ENCODE peak calls at places on chromosomes 11 and 22, in six cellular contexts. One of them, this sample, is unnamed. For H3K4me1, the result is how much of the 10 kb centered on the place peaks cover.

GRCh38 chr11:46450846-46451470 is 59.4 kb upstream of the CHRM4 start:
- DNase-seq in sigmoid colon: no peak
- DNase-seq in IMR-90: peak
- DNase-seq in colonic mucosa: no peak
- DNase-seq in PC-9: no peak
- DNase-seq in SJSA1: no peak
- DNase-seq in this sample: no peak

GRCh38 chr11:130418756-130419155 is 9.7 kb downstream of the ADAMTS8 start:
- DNase-seq in PC-9: no peak
- DNase-seq in colonic mucosa: no peak
- DNase-seq in sigmoid colon: no peak
- DNase-seq in IMR-90: peak
- DNase-seq in SJSA1: no peak
- DNase-seq in this sample: no peak

GRCh38 chr11:60948251-60948650 is 3.7 kb downstream of the SLC15A3 start:
- DNase-seq in sigmoid colon: peak
- DNase-seq in PC-9: no peak
- DNase-seq in IMR-90: no peak
- DNase-seq in colonic mucosa: no peak
- DNase-seq in SJSA1: no peak
- DNase-seq in this sample: no peak

GRCh38 chr11:71988050-71988449 is 10.7 kb upstream of the IL18BP start:
- DNase-seq in colonic mucosa: no peak
- DNase-seq in sigmoid colon: peak
- DNase-seq in PC-9: no peak
- DNase-seq in IMR-90: peak
- DNase-seq in SJSA1: no peak
- DNase-seq in this sample: peak

GRCh38 chr11:87139475-87139874 is 101.7 kb downstream of the TMEM135 start:
- DNase-seq in PC-9: no peak
- DNase-seq in sigmoid colon: no peak
- DNase-seq in IMR-90: no peak
- DNase-seq in SJSA1: no peak
- DNase-seq in colonic mucosa: no peak
- DNase-seq in this sample: no peak

GRCh38 chr22:45672564-45673481 is 1.2 kb downstream of the ATXN10 start:
- DNase-seq in colonic mucosa: no peak
- DNase-seq in IMR-90: no peak
- DNase-seq in SJSA1: no peak
- DNase-seq in sigmoid colon: no peak
- DNase-seq in PC-9: no peak
- DNase-seq in this sample: peak

GRCh38 chr11:110433393-110434333 is 3.9 kb downstream of the FDX1 start:
- DNase-seq in SJSA1: peak
- DNase-seq in colonic mucosa: no peak
- DNase-seq in sigmoid colon: no peak
- DNase-seq in PC-9: peak
- DNase-seq in IMR-90: peak
- DNase-seq in this sample: no peak

GRCh38 chr11:122814401-122814800 is 23.9 kb upstream of the CRTAM start:
- DNase-seq in IMR-90: no peak
- DNase-seq in sigmoid colon: no peak
- DNase-seq in PC-9: no peak
- DNase-seq in colonic mucosa: no peak
- DNase-seq in SJSA1: no peak
- DNase-seq in this sample: no peak

GRCh38 chr11:27216268-27217149 is 146.5 kb downstream of the CCDC34 start:
- DNase-seq in sigmoid colon: peak
- DNase-seq in PC-9: no peak
- DNase-seq in IMR-90: peak
- DNase-seq in SJSA1: no peak
- DNase-seq in colonic mucosa: peak
- DNase-seq in this sample: peak

GRCh38 chr11:1086171-1087102 is 11.8 kb downstream of the MUC2 start:
- DNase-seq in PC-9: no peak
- DNase-seq in colonic mucosa: no peak
- DNase-seq in sigmoid colon: peak
- DNase-seq in SJSA1: no peak
- DNase-seq in IMR-90: no peak
- DNase-seq in this sample: no peak

GRCh38 chr22:38291201-38291777 is 18.5 kb upstream of the TMEM184B start:
- DNase-seq in IMR-90: no peak
- DNase-seq in PC-9: peak
- DNase-seq in sigmoid colon: no peak
- DNase-seq in colonic mucosa: peak
- DNase-seq in SJSA1: no peak
- DNase-seq in this sample: no peak

GRCh38 chr11:102883132-102883531 is 8.3 kb upstream of the MMP12 start:
- DNase-seq in sigmoid colon: no peak
- DNase-seq in SJSA1: no peak
- DNase-seq in IMR-90: no peak
- DNase-seq in colonic mucosa: no peak
- DNase-seq in PC-9: no peak
- DNase-seq in this sample: no peak
- H3K4me1 ChIP-seq in sigmoid colon: under half
- H3K4me1 ChIP-seq in SJSA1: under half
- H3K4me1 ChIP-seq in IMR-90: under half
- H3K4me1 ChIP-seq in colonic mucosa: under half
- H3K4me1 ChIP-seq in PC-9: under half
- H3K4me1 ChIP-seq in this sample: under half

DNA sequence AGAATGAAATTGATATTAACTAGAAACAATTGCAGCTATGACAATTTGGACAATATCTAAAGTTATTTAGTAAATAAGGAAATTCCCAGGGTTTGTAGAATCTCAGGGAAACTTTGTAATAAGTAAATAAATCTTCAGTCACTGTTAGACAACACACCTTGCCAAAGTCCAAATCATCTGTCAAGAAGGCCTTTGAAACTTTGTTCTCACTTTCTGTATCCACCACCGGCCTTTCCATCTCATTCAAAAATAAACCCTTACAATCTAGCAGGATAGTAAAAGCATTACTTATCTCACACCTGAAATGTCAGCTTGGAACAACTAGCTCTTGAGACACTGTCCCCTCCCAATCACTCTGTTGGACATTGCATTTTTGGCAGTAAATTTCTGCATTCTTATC is 7.9 kb downstream of the NNMT start:
- DNase-seq in IMR-90: no peak
- DNase-seq in PC-9: no peak
- DNase-seq in colonic mucosa: no peak
- DNase-seq in sigmoid colon: no peak
- DNase-seq in SJSA1: no peak
- DNase-seq in this sample: no peak
- H3K27ac ChIP-seq in IMR-90: no peak
- H3K27ac ChIP-seq in PC-9: no peak
- H3K27ac ChIP-seq in colonic mucosa: no peak
- H3K27ac ChIP-seq in sigmoid colon: no peak
- H3K27ac ChIP-seq in SJSA1: no peak
- H3K27ac ChIP-seq in this sample: no peak

DNA sequence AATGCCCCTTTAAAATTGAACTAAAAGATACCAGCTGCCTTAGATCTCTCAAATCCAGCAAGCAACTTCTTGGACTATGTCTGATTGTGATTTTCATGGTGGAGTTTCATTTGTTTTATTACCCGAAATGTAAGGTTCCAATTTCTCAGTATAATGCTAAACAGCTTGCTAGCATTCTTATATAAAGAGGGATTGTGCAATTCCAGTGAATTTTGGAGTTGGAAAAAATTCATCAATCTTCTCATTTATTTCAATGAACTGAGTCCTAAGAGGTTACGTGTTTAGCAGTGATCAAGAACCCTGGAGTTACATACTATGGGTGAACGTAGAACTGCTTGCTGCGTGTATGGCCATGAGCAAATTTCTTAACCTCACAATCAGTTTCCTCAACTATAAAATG is 5.5 kb downstream of the ETS1 start:
- DNase-seq in sigmoid colon: no peak
- DNase-seq in colonic mucosa: no peak
- DNase-seq in IMR-90: no peak
- DNase-seq in PC-9: no peak
- DNase-seq in SJSA1: no peak
- DNase-seq in this sample: no peak
- H3K4me1 ChIP-seq in sigmoid colon: under half
- H3K4me1 ChIP-seq in colonic mucosa: under half
- H3K4me1 ChIP-seq in IMR-90: under half
- H3K4me1 ChIP-seq in PC-9: under half
- H3K4me1 ChIP-seq in SJSA1: under half
- H3K4me1 ChIP-seq in this sample: under half

DNA sequence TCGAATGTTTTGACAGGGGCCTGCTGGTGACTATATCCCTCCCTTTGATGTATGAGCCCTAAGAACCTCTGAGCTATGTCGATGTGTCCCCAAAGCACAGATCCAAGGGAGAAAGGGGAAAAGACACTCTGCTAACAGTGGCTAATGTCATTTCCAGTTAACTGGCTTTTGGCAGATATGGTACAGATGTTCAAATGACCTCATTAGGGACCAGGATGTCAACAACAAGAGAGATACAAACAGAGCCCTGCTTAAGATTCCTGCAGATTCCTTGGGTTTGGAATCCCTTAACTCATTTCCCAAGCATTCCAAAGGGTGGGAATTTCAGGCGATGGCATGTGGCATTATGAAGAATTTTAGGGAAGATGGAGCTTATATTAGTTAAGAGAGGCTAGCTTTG is 517.3 kb downstream of the SOX6 start:
- DNase-seq in colonic mucosa: no peak
- DNase-seq in SJSA1: no peak
- DNase-seq in PC-9: no peak
- DNase-seq in sigmoid colon: no peak
- DNase-seq in IMR-90: no peak
- DNase-seq in this sample: no peak
- H3K27ac ChIP-seq in colonic mucosa: no peak
- H3K27ac ChIP-seq in SJSA1: no peak
- H3K27ac ChIP-seq in PC-9: no peak
- H3K27ac ChIP-seq in sigmoid colon: no peak
- H3K27ac ChIP-seq in IMR-90: no peak
- H3K27ac ChIP-seq in this sample: no peak

DNA sequence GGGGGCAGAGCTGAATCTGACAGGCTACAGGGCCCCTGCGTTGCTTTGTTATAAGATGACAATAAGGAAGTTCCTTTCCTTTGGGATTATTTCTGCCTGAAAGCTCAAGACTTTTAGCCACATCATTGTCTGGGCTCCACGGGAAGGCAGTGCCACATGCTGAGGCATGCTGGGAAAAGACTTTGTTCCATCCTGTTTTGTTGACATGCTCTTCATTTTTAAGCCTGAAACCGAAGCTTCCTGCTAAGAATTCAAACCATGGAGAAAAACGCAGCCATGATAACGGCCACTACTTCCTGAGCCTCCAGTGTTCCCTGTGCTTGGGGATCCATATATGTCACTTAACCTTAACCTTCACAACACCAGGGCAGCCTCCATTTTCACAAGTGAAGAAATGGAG is 5.5 kb upstream of the TCF20 start:
- DNase-seq in SJSA1: no peak
- DNase-seq in IMR-90: no peak
- DNase-seq in colonic mucosa: no peak
- DNase-seq in PC-9: no peak
- DNase-seq in sigmoid colon: peak
- DNase-seq in this sample: no peak
- H3K4me1 ChIP-seq in SJSA1: under half
- H3K4me1 ChIP-seq in IMR-90: under half
- H3K4me1 ChIP-seq in colonic mucosa: under half
- H3K4me1 ChIP-seq in PC-9: under half
- H3K4me1 ChIP-seq in sigmoid colon: under half
- H3K4me1 ChIP-seq in this sample: under half